ENCODE peak calls at places on chromosomes 16 and 17, in six cellular contexts. P is GM12878, S is A549, R is upper lobe of left lung, E is K562, H is HepG2. K is an unnamed sample.

GRCh38 chr16:4433914-4434787 is 8.5 kb downstream of the DNAJA3 start:
- ATAC-seq in P (no peak), S (no peak), R (no peak), E (peak), H (no peak), K (no peak)

GRCh38 chr17:50117202-50118040 is 12.5 kb downstream of the SAMD14 start:
- ATAC-seq in P (peak), S (peak), R (peak), E (peak), H (peak), K (peak)

GRCh38 chr16:74275031-74275636 is 21.5 kb upstream of the PSMD7 start:
- ATAC-seq in P (no peak), S (peak), R (no peak), E (peak), H (no peak), K (no peak)

GRCh38 chr17:36936455-36936934 is 780 bp upstream of the LHX1 start:
- ATAC-seq in P (no peak), S (no peak), R (no peak), E (peak), H (peak), K (no peak)

GRCh38 chr16:89796104-89796503 is 20.3 kb downstream of the FANCA start:
- ATAC-seq in P (no peak), S (no peak), R (no peak), E (no peak), H (no peak), K (no peak)

GRCh38 chr16:52398021-52398420 is 148.9 kb downstream of the TOX3 start:
- ATAC-seq in P (no peak), S (no peak), R (no peak), E (no peak), H (peak), K (no peak)

GRCh38 chr17:16106161-16106891 is 106.7 kb downstream of the TTC19 start:
- ATAC-seq in P (no peak), S (no peak), R (peak), E (peak), H (no peak), K (peak)

GRCh38 chr17:50114849-50115357 is 15.1 kb downstream of the SAMD14 start:
- ATAC-seq in P (peak), S (peak), R (no peak), E (peak), H (peak), K (no peak)

GRCh38 chr16:57471209-57471608 is 8.7 kb downstream of the POLR2C start:
- ATAC-seq in P (no peak), S (peak), R (no peak), E (no peak), H (peak), K (no peak)

GRCh38 chr17:65095465-65095864 is 38.9 kb upstream of the GNA13 start:
- ATAC-seq in P (no peak), S (no peak), R (no peak), E (no peak), H (no peak), K (no peak)

DNA sequence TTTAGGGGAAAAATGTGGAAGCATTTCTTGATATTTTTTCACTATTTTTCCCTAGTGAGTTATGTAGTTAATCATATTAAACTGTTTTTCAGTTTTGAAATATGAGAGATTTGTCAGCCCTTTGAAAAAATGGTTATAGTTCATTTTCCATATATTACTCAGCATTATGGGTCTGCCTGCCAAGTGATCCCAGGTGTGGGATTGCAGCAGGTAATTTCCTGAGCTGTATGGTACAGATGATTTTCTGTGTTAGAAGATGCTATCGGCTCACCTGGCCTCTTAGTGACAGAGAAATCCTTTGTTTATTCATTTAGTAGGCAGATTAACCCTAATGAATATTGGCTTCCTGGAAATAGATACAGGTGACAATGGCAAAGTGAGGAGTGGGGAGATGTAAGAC is 275.1 kb upstream of the TBX2 start:
- ATAC-seq in P (no peak), S (no peak), R (no peak), E (no peak), H (no peak), K (no peak)
- TF ChIP-seq EP300 in P (no peak), S (no peak), R (no peak), E (no peak), H (no peak), K (no peak)

GRCh38 chr17:48178327-48178726 is 70.8 kb downstream of the SNX11 start:
- ATAC-seq in P (no peak), S (no peak), R (no peak), E (no peak), H (no peak), K (no peak)

GRCh38 chr17:48181653-48182052 is 74.1 kb downstream of the SNX11 start:
- ATAC-seq in P (no peak), S (peak), R (no peak), E (peak), H (peak), K (no peak)

GRCh38 chr17:48177816-48178215 is 70.2 kb downstream of the SNX11 start:
- ATAC-seq in P (no peak), S (no peak), R (no peak), E (no peak), H (no peak), K (no peak)

GRCh38 chr17:48180842-48181241 is 73.3 kb downstream of the SNX11 start:
- ATAC-seq in P (peak), S (peak), R (no peak), E (no peak), H (no peak), K (no peak)

GRCh38 chr17:48179071-48179945 is 71.7 kb downstream of the SNX11 start:
- ATAC-seq in P (no peak), S (no peak), R (no peak), E (no peak), H (no peak), K (no peak)
- TF ChIP-seq EP300 in P (no peak), S (no peak), R (no peak), E (no peak), H (no peak), K (no peak)

DNA sequence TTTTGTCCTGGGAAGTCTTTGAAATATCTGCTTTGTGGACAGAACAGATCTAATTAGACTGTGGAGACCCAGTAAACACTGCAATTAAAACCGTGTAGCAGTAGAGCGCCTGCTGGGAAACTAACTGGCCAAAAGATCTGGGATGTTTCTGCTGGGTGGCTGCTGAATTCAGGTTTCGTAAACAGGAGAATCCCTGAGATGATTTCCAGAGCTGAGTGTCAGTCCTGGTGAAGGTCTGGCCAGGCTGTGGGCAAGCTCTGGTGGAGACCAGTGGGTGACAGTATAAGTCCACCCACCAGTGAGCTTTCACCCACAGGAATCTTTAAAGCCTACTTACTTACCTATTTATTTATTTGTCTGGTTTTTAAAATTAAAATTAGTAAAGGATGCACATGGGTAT is 257.2 kb downstream of the IRF8 start:
- ATAC-seq in P (no peak), S (no peak), R (no peak), E (no peak), H (no peak), K (no peak)
- TF ChIP-seq EP300 in P (no peak), S (no peak), R (no peak), E (no peak), H (no peak), K (no peak)

GRCh38 chr16:54072237-54072636 is 214.3 kb downstream of the IRX3 start:
- ATAC-seq in P (no peak), S (no peak), R (no peak), E (no peak), H (no peak), K (no peak)
- TF ChIP-seq EP300 in P (no peak), S (no peak), R (no peak), E (no peak), H (no peak), K (no peak)

GRCh38 chr17:28982191-28982793 is 23.5 kb downstream of the SEZ6 start:
- ATAC-seq in P (peak), S (no peak), R (peak), E (no peak), H (no peak), K (peak)
- TF ChIP-seq EP300 in P (no peak), S (no peak), R (peak), E (no peak), H (no peak), K (no peak)

GRCh38 chr17:2041561-2042354 is at the start of gene OVCA2:
- ATAC-seq in P (peak), S (peak), R (peak), E (peak), H (peak), K (peak)
- TF ChIP-seq EP300 in P (no peak), S (no peak), R (no peak), E (no peak), H (no peak), K (no peak)

GRCh38 chr17:76353599-76354316 is at the start of gene PRPSAP1:
- ATAC-seq in P (peak), S (peak), R (peak), E (peak), H (peak), K (peak)
- TF ChIP-seq EP300 in P (no peak), S (no peak), R (no peak), E (no peak), H (no peak), K (no peak)

K was measured in gastroesophageal sphincter.